ENCODE peak calls at places on chromosomes 5 and 9, in four cellular contexts. B is Right ventricle myocardium superior; K is H54; D is stimulated activated CD4-positive, alpha-beta T cell treated with anti-CD3 and anti-CD28 coated beads, TNF-alpha, amount 100 ng/mL, for 1 hour. J is an unnamed sample.

GRCh38 chr9:86353591-86354047 is 591 bp downstream of the TUT7 start:
- DNase-seq in B (peak), K (peak), D (no peak), J (no peak)

GRCh38 chr5:165579911-165580310 is 2074.5 kb downstream of the MAT2B start:
- DNase-seq in B (no peak), K (no peak), D (no peak), J (no peak)

GRCh38 chr5:137114529-137114928 is 384.6 kb downstream of the SPOCK1 start:
- DNase-seq in B (no peak), K (no peak), D (no peak), J (no peak)

GRCh38 chr5:142976861-142977260 is 206.7 kb downstream of the ARHGAP26 start:
- DNase-seq in B (no peak), K (no peak), D (no peak), J (no peak)

GRCh38 chr9:136625101-136626065 is 37.3 kb upstream of the EGFL7 start:
- DNase-seq in B (peak), K (peak), D (no peak), J (no peak)

GRCh38 chr5:169801324-169801777 is 164.3 kb downstream of the DOCK2 start:
- DNase-seq in B (no peak), K (peak), D (no peak), J (no peak)

GRCh38 chr9:95491543-95492330 is 25.0 kb downstream of the PTCH1 start:
- DNase-seq in B (no peak), K (no peak), D (no peak), J (no peak)

GRCh38 chr5:65185468-65185867 is 296.3 kb downstream of the ADAMTS6 start:
- DNase-seq in B (no peak), K (no peak), D (no peak), J (no peak)

GRCh38 chr5:58984009-58984525 is 401.2 kb downstream of the RAB3C start:
- DNase-seq in B (no peak), K (no peak), D (no peak), J (no peak)

GRCh38 chr5:15993934-15994333 is 185.7 kb downstream of the MARCHF11 start:
- DNase-seq in B (no peak), K (no peak), D (no peak), J (no peak)

GRCh38 chr5:92580814-92581213 is 1000.2 kb downstream of the NR2F1-AS1 start:
- DNase-seq in B (no peak), K (peak), D (no peak), J (no peak)